ENCODE peak calls at places on chromosomes 6 and 20, in seven cellular contexts. E, G, O, V, P, A and Q are unnamed samples.

GRCh38 chr20:7673841-7674240 is 266.4 kb downstream of the HAO1 start:
- DNase-seq in G (no peak), P (no peak), A (no peak), E (no peak), V (no peak), O (no peak), Q (no peak)

GRCh38 chr20:44990425-44990824 is 24.1 kb downstream of the STK4 start:
- DNase-seq in E (no peak), A (no peak), O (no peak), P (no peak), G (no peak), V (no peak), Q (no peak)

GRCh38 chr6:57159127-57159526 is 13.0 kb upstream of the BAG2 start:
- DNase-seq in P (no peak), G (no peak), O (no peak), V (no peak), A (no peak), E (no peak), Q (no peak)

GRCh38 chr6:154914288-154914687 is 80.8 kb upstream of the TIAM2 start:
- DNase-seq in P (no peak), A (no peak), O (no peak), V (no peak), G (no peak), E (no peak), Q (no peak)

GRCh38 chr6:13089296-13089994 is 238.9 kb downstream of the TBC1D7 start:
- DNase-seq in O (no peak), V (no peak), E (no peak), G (no peak), P (no peak), A (no peak), Q (no peak)

GRCh38 chr6:53301801-53302537 is 46.8 kb downstream of the ELOVL5 start:
- DNase-seq in G (no peak), A (no peak), O (no peak), P (peak; percentile 32), E (no peak), V (no peak), Q (no peak)

GRCh38 chr6:43127180-43127579 is 43.9 kb upstream of the SRF start:
- DNase-seq in E (peak; percentile 44), V (no peak), A (no peak), G (no peak), P (no peak), O (no peak), Q (no peak)

GRCh38 chr6:90103056-90103793 is 193.4 kb downstream of the BACH2 start:
- DNase-seq in O (no peak), A (no peak), E (no peak), P (no peak), V (no peak), G (no peak), Q (no peak)

GRCh38 chr20:23540624-23541023 is 27.7 kb downstream of the CST9L start:
- DNase-seq in E (no peak), P (no peak), V (no peak), A (no peak), G (no peak), O (no peak), Q (no peak)

GRCh38 chr20:55567826-55568225 is 437.5 kb downstream of the CBLN4 start:
- DNase-seq in O (no peak), A (no peak), E (no peak), G (no peak), P (no peak), V (no peak), Q (no peak)

GRCh38 chr6:36204068-36204753 is 7.7 kb downstream of the BRPF3 start:
- DNase-seq in E (peak; percentile 51), P (no peak), G (no peak), A (no peak), O (no peak), V (no peak), Q (no peak)

GRCh38 chr20:38473353-38473795 is 731 bp downstream of the RALGAPB start:
- DNase-seq in O (no peak), V (no peak), G (no peak), P (no peak), E (peak; percentile 32), A (no peak), Q (no peak)

GRCh38 chr6:52364480-52365166 is 2.7 kb downstream of the PAQR8 start:
- DNase-seq in V (no peak), E (no peak), O (no peak), A (no peak), P (no peak), G (peak; percentile 52), Q (no peak)

GRCh38 chr6:152301021-152301805 is 335.9 kb downstream of the SYNE1 start:
- DNase-seq in V (no peak), A (no peak), G (no peak), P (peak; percentile 55), O (no peak), E (peak; percentile 58), Q (no peak)

GRCh38 chr6:139967497-139967896 is 593.0 kb upstream of the CITED2 start:
- DNase-seq in G (no peak), A (no peak), O (no peak), P (no peak), V (no peak), E (no peak), Q (no peak)

GRCh38 chr6:41723178-41723935 is 12.1 kb downstream of the TFEB start:
- DNase-seq in P (peak; percentile 78), G (no peak), E (no peak), A (peak; percentile 86), O (peak; percentile 83), V (peak; percentile 85), Q (peak; percentile 88)

GRCh38 chr20:20492521-20493334 is 124.8 kb downstream of the INSM1 start:
- DNase-seq in P (peak; percentile 29), V (no peak), E (no peak), G (peak; percentile 81), A (no peak), O (no peak), Q (no peak)

GRCh38 chr20:46720776-46721425 is 11.5 kb downstream of the SLC2A10 start:
- DNase-seq in P (no peak), O (no peak), V (no peak), G (no peak), E (no peak), A (no peak), Q (no peak)